ENCODE peak calls at places on chromosome 7, in ten cellular contexts. C is left ventricle myocardium inferior; P is GM12878; M is CD8-positive, alpha-beta T cell; I is A549; W is cardiac fibroblast; N is HepG2; Y is AG10803; F is tibial nerve; L is tibial artery. S is an unnamed sample.

GRCh38 chr7:73737491-73738219 is 947 bp downstream of the ABHD11 start:
- DNase-seq in C (no peak), P (no peak), M (no peak), I (no peak), W (no peak), N (no peak), Y (no peak), F (no peak), L (no peak), S (no peak)

GRCh38 chr7:121286742-121287699 is 41.8 kb upstream of the WNT16 start:
- DNase-seq in C (no peak), P (no peak), M (no peak), I (no peak), W (peak), N (no peak), Y (no peak), F (no peak), L (no peak), S (peak)

GRCh38 chr7:64885520-64886240 is 17.4 kb upstream of the ZNF273 start:
- DNase-seq in C (no peak), P (no peak), M (no peak), I (no peak), W (no peak), N (no peak), Y (no peak), F (no peak), L (no peak), S (no peak)

GRCh38 chr7:47978790-47979144 is 648 bp downstream of the HUS1 start:
- DNase-seq in C (no peak), P (no peak), M (no peak), I (no peak), W (no peak), N (no peak), Y (no peak), F (peak), L (no peak), S (no peak)

GRCh38 chr7:75050501-75050900 is 23.1 kb downstream of the RCC1L start:
- DNase-seq in C (no peak), P (no peak), M (no peak), I (no peak), W (no peak), N (no peak), Y (no peak), F (no peak), L (no peak), S (no peak)

GRCh38 chr7:42194218-42194617 is 42.8 kb downstream of the GLI3 start:
- DNase-seq in C (no peak), P (no peak), M (no peak), I (no peak), W (peak), N (no peak), Y (no peak), F (no peak), L (no peak), S (peak)

GRCh38 chr7:4712371-4713182 is 30.5 kb downstream of the FOXK1 start:
- DNase-seq in C (no peak), P (no peak), M (no peak), I (peak), W (peak), N (peak), Y (peak), F (no peak), L (no peak), S (peak)

GRCh38 chr7:22220947-22221346 is 136.0 kb downstream of the RAPGEF5 start:
- DNase-seq in C (no peak), P (no peak), M (no peak), I (no peak), W (peak), N (no peak), Y (no peak), F (no peak), L (no peak), S (no peak)

GRCh38 chr7:92071032-92071431 is 63.2 kb downstream of the CYP51A1 start:
- DNase-seq in C (no peak), P (no peak), M (no peak), I (no peak), W (no peak), N (no peak), Y (no peak), F (no peak), L (no peak), S (no peak)
- H3K4me3 ChIP-seq in C (no peak), P (no peak), M (no peak), I (no peak), W (no peak), N (no peak), Y (no peak), F (no peak), L (no peak), S (no peak)

DNA sequence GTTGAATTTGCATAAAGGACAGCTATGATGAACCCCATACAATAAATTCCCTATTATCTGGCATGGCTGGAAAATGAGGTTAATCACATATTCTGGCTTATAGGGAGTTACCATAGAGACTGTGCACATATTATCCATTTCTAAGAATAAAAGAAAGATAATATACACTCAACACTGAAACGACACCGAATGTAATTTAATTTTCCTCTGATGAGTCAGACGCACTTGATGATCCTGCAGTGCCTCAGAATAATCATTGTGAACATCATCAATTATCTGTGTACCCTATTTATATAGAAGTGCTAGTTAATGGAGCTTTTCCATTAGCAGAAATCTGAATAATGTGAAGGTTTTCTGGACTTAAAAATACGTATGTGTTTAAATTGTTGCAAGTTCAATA is 60.2 kb downstream of the SGCE start:
- DNase-seq in C (no peak), P (no peak), M (no peak), I (no peak), W (no peak), N (no peak), Y (no peak), F (no peak), L (no peak), S (no peak)
- TF ChIP-seq CTCF in C (no peak), P (no peak), M (no peak), I (no peak), W (no peak), N (no peak), Y (no peak), F (no peak), L (no peak), S (no peak)

GRCh38 chr7:116028808-116029207 is 1.8 kb downstream of the TFEC start:
- DNase-seq in C (no peak), P (peak), M (no peak), I (no peak), W (no peak), N (no peak), Y (no peak), F (no peak), L (no peak), S (no peak)
- H3K4me3 ChIP-seq in C (no peak), P (peak), M (no peak), I (no peak), W (no peak), N (no peak), Y (no peak), F (no peak), L (no peak), S (no peak)

GRCh38 chr7:89238156-89238555 is 442.6 kb upstream of the TEX47 start:
- DNase-seq in C (no peak), P (no peak), M (no peak), I (no peak), W (peak), N (no peak), Y (no peak), F (no peak), L (no peak), S (peak)
- TF ChIP-seq CTCF in C (no peak), P (no peak), M (no peak), I (no peak), W (no peak), N (no peak), Y (no peak), F (no peak), L (no peak), S (no peak)

GRCh38 chr7:148882192-148882591 is 1.9 kb downstream of the EZH2 start:
- DNase-seq in C (no peak), P (no peak), M (no peak), I (no peak), W (no peak), N (no peak), Y (no peak), F (no peak), L (no peak), S (no peak)
- H3K4me3 ChIP-seq in C (no peak), P (peak), M (no peak), I (peak), W (no peak), N (peak), Y (peak), F (no peak), L (no peak), S (no peak)

GRCh38 chr7:130736298-130736900 is 2.4 kb upstream of the KLF14 start:
- DNase-seq in C (no peak), P (no peak), M (no peak), I (no peak), W (no peak), N (no peak), Y (no peak), F (no peak), L (no peak), S (no peak)

GRCh38 chr7:130735273-130735716 is 1.3 kb upstream of the KLF14 start:
- DNase-seq in C (no peak), P (no peak), M (no peak), I (no peak), W (peak), N (no peak), Y (no peak), F (no peak), L (no peak), S (peak)

GRCh38 chr7:130733866-130734524 is at the start of gene KLF14:
- DNase-seq in C (peak), P (no peak), M (no peak), I (no peak), W (no peak), N (no peak), Y (no peak), F (no peak), L (no peak), S (peak)

GRCh38 chr7:130734525-130735272 is 692 bp upstream of the KLF14 start:
- DNase-seq in C (no peak), P (no peak), M (no peak), I (no peak), W (peak), N (no peak), Y (no peak), F (peak), L (no peak), S (peak)

DNA sequence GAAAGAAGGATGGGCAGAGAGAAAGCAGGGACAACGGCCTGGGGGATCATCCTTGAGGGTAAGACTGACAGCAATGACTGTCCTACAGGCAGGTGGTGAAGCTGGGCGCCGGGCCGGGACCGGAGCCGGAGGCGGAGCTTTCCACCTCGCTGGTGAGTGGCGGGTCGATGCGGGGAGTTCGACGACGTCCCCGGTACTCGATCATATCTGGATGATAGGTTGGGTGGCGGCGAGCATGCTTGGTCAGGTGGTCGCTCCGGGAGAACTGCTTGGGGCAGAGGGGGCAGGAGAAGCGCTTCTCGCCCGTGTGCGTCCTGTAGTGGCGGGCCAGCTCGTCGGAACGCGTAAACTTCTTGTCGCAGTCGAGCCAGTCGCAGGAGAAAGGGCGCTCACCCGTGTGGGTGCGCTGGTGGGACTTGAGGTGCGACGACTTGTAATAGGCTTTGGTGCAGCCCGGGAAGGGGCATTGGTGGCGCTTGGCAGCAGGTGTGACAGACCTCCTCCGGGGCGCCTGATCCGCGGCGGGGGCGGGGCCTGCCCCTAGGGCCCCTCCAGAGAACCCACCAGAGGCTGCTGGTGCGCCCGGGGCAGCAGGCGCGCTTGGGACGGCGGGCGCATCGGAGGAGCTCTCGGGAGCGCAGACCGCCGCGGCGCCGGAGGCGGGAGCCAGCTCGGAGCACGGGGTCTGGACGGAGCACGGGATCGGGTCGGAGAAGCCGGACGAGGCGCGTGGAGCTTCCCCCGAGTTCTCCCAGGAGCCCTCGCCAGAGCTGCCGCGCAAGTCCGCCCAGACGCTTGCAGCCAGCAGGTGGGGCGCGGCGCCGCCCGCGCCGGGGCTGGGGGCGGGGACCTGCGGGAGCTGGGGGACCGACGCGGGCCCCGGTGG is 784 bp downstream of the KLF14 start:
- DNase-seq in C (peak), P (no peak), M (no peak), I (peak), W (no peak), N (no peak), Y (no peak), F (no peak), L (no peak), S (no peak)
- TF ChIP-seq CTCF in C (no peak), P (no peak), M (no peak), I (no peak), W (no peak), N (peak), Y (no peak), F (no peak), L (no peak), S (no peak)

S was measured in astrocyte of the spinal cord.